ENCODE peak calls at places on chromosomes 7 and 10, in four cellular contexts. E is kidney tubule cell, S is heart right ventricle, M is caudate nucleus. W is an unnamed sample.

GRCh38 chr7:158957921-158958471 is 101.6 kb downstream of the DYNC2I1 start:
- DNase-seq in E (peak; percentile 36), S (no peak), M (peak; percentile 87), W (no peak)

GRCh38 chr10:129730993-129731325 is 233.1 kb downstream of the EBF3 start:
- DNase-seq in E (no peak), S (no peak), M (no peak), W (no peak)

GRCh38 chr10:70286616-70287015 is 2.8 kb upstream of the NPFFR1 start:
- DNase-seq in E (no peak), S (no peak), M (no peak), W (no peak)

GRCh38 chr10:128609460-128609859 is 483.2 kb upstream of the MKI67 start:
- DNase-seq in E (no peak), S (no peak), M (no peak), W (no peak)

GRCh38 chr10:92131271-92131820 is 159.5 kb downstream of the CPEB3 start:
- DNase-seq in E (peak; percentile 85), S (no peak), M (no peak), W (no peak)

GRCh38 chr7:34758111-34758601 is 100.1 kb downstream of the NPSR1 start:
- DNase-seq in E (peak; percentile 29), S (no peak), M (no peak), W (no peak)

GRCh38 chr10:114172776-114173555 is 1.0 kb downstream of the CCDC186 start:
- DNase-seq in E (peak; percentile 33), S (no peak), M (no peak), W (no peak)

GRCh38 chr7:2609001-2609411 is 22.8 kb upstream of the TTYH3 start:
- DNase-seq in E (no peak), S (no peak), M (no peak), W (no peak)

GRCh38 chr10:44477021-44477420 is 92.1 kb upstream of the CXCL12 start:
- DNase-seq in E (no peak), S (no peak), M (no peak), W (no peak)

GRCh38 chr7:5564894-5565293 is 141.3 kb upstream of the TNRC18 start:
- DNase-seq in E (no peak), S (no peak), M (no peak), W (no peak)

GRCh38 chr7:100013328-100013676 is 2.1 kb upstream of the ZKSCAN1 start:
- DNase-seq in E (peak; percentile 75), S (no peak), M (no peak), W (no peak)

GRCh38 chr7:114720725-114721124 is 201.2 kb upstream of the MDFIC start:
- DNase-seq in E (no peak), S (no peak), M (no peak), W (no peak)

GRCh38 chr10:94630017-94630688 is 53.4 kb upstream of the CYP2C18 start:
- DNase-seq in E (peak; percentile 53), S (no peak), M (no peak), W (no peak)

W was measured in substantia nigra.